ENCODE peak calls at places on chromosomes 16 and 17, in nine cellular contexts. One of them, this sample, is unnamed.

GRCh38 chr16:13919330-13919682 is 648 bp upstream of the ERCC4 start:
- DNase-seq in stimulated activated CD4-positive, alpha-beta T cell treated with anti-CD3 and anti-CD28 coated beads, Interleukin-1b, Interleukin-23, amount 100 ng/mL, for 1 hour: no peak
- DNase-seq in substantia nigra: no peak
- DNase-seq in dermis microvascular lymphatic vessel endothelial cell: peak
- DNase-seq in choroid plexus epithelial cell: peak
- DNase-seq in activated naive CD8-positive, alpha-beta T cell treated with anti-CD3 and anti-CD28 coated beads for 36 hours: no peak
- DNase-seq in GM10248: peak
- DNase-seq in NCI-H460: peak
- DNase-seq in tibial artery: no peak
- DNase-seq in this sample: no peak

GRCh38 chr17:76204277-76204676 is 36.0 kb downstream of the RNF157 start:
- DNase-seq in NCI-H460: no peak
- DNase-seq in substantia nigra: no peak
- DNase-seq in GM10248: no peak
- DNase-seq in choroid plexus epithelial cell: peak
- DNase-seq in dermis microvascular lymphatic vessel endothelial cell: no peak
- DNase-seq in activated naive CD8-positive, alpha-beta T cell treated with anti-CD3 and anti-CD28 coated beads for 36 hours: no peak
- DNase-seq in tibial artery: no peak
- DNase-seq in stimulated activated CD4-positive, alpha-beta T cell treated with anti-CD3 and anti-CD28 coated beads, Interleukin-1b, Interleukin-23, amount 100 ng/mL, for 1 hour: no peak
- DNase-seq in this sample: no peak

GRCh38 chr17:56638536-56639177 is 45.2 kb downstream of the NOG start:
- DNase-seq in dermis microvascular lymphatic vessel endothelial cell: no peak
- DNase-seq in stimulated activated CD4-positive, alpha-beta T cell treated with anti-CD3 and anti-CD28 coated beads, Interleukin-1b, Interleukin-23, amount 100 ng/mL, for 1 hour: no peak
- DNase-seq in GM10248: no peak
- DNase-seq in NCI-H460: no peak
- DNase-seq in choroid plexus epithelial cell: peak
- DNase-seq in tibial artery: no peak
- DNase-seq in activated naive CD8-positive, alpha-beta T cell treated with anti-CD3 and anti-CD28 coated beads for 36 hours: no peak
- DNase-seq in substantia nigra: no peak
- DNase-seq in this sample: no peak

GRCh38 chr17:81889602-81890001 is 1.8 kb downstream of the ALYREF start:
- DNase-seq in NCI-H460: no peak
- DNase-seq in GM10248: no peak
- DNase-seq in dermis microvascular lymphatic vessel endothelial cell: no peak
- DNase-seq in substantia nigra: no peak
- DNase-seq in choroid plexus epithelial cell: no peak
- DNase-seq in tibial artery: no peak
- DNase-seq in stimulated activated CD4-positive, alpha-beta T cell treated with anti-CD3 and anti-CD28 coated beads, Interleukin-1b, Interleukin-23, amount 100 ng/mL, for 1 hour: no peak
- DNase-seq in activated naive CD8-positive, alpha-beta T cell treated with anti-CD3 and anti-CD28 coated beads for 36 hours: no peak
- DNase-seq in this sample: no peak

GRCh38 chr16:3645504-3646347 is 8.8 kb upstream of the DNASE1 start:
- DNase-seq in stimulated activated CD4-positive, alpha-beta T cell treated with anti-CD3 and anti-CD28 coated beads, Interleukin-1b, Interleukin-23, amount 100 ng/mL, for 1 hour: no peak
- DNase-seq in NCI-H460: no peak
- DNase-seq in GM10248: peak
- DNase-seq in substantia nigra: no peak
- DNase-seq in choroid plexus epithelial cell: peak
- DNase-seq in dermis microvascular lymphatic vessel endothelial cell: no peak
- DNase-seq in tibial artery: peak
- DNase-seq in activated naive CD8-positive, alpha-beta T cell treated with anti-CD3 and anti-CD28 coated beads for 36 hours: no peak
- DNase-seq in this sample: peak

GRCh38 chr17:18186271-18186982 is 2.8 kb downstream of the ALKBH5 start:
- DNase-seq in NCI-H460: no peak
- DNase-seq in activated naive CD8-positive, alpha-beta T cell treated with anti-CD3 and anti-CD28 coated beads for 36 hours: no peak
- DNase-seq in substantia nigra: no peak
- DNase-seq in choroid plexus epithelial cell: no peak
- DNase-seq in stimulated activated CD4-positive, alpha-beta T cell treated with anti-CD3 and anti-CD28 coated beads, Interleukin-1b, Interleukin-23, amount 100 ng/mL, for 1 hour: no peak
- DNase-seq in tibial artery: no peak
- DNase-seq in GM10248: no peak
- DNase-seq in dermis microvascular lymphatic vessel endothelial cell: peak
- DNase-seq in this sample: no peak

GRCh38 chr17:15123593-15124590 is 141.2 kb downstream of the PMP22 start:
- DNase-seq in substantia nigra: no peak
- DNase-seq in GM10248: no peak
- DNase-seq in tibial artery: no peak
- DNase-seq in choroid plexus epithelial cell: peak
- DNase-seq in stimulated activated CD4-positive, alpha-beta T cell treated with anti-CD3 and anti-CD28 coated beads, Interleukin-1b, Interleukin-23, amount 100 ng/mL, for 1 hour: no peak
- DNase-seq in dermis microvascular lymphatic vessel endothelial cell: no peak
- DNase-seq in NCI-H460: no peak
- DNase-seq in activated naive CD8-positive, alpha-beta T cell treated with anti-CD3 and anti-CD28 coated beads for 36 hours: no peak
- DNase-seq in this sample: no peak

GRCh38 chr16:22300427-22301071 is 3.3 kb downstream of the POLR3E start:
- DNase-seq in tibial artery: no peak
- DNase-seq in stimulated activated CD4-positive, alpha-beta T cell treated with anti-CD3 and anti-CD28 coated beads, Interleukin-1b, Interleukin-23, amount 100 ng/mL, for 1 hour: no peak
- DNase-seq in choroid plexus epithelial cell: peak
- DNase-seq in NCI-H460: peak
- DNase-seq in GM10248: peak
- DNase-seq in activated naive CD8-positive, alpha-beta T cell treated with anti-CD3 and anti-CD28 coated beads for 36 hours: peak
- DNase-seq in dermis microvascular lymphatic vessel endothelial cell: peak
- DNase-seq in substantia nigra: peak
- DNase-seq in this sample: no peak

GRCh38 chr16:24568392-24568791 is 29.0 kb downstream of the RBBP6 start:
- DNase-seq in tibial artery: no peak
- DNase-seq in activated naive CD8-positive, alpha-beta T cell treated with anti-CD3 and anti-CD28 coated beads for 36 hours: no peak
- DNase-seq in GM10248: no peak
- DNase-seq in substantia nigra: no peak
- DNase-seq in NCI-H460: peak
- DNase-seq in stimulated activated CD4-positive, alpha-beta T cell treated with anti-CD3 and anti-CD28 coated beads, Interleukin-1b, Interleukin-23, amount 100 ng/mL, for 1 hour: no peak
- DNase-seq in dermis microvascular lymphatic vessel endothelial cell: peak
- DNase-seq in choroid plexus epithelial cell: peak
- DNase-seq in this sample: no peak

GRCh38 chr17:33832295-33832694 is 422.8 kb upstream of the CCL2 start:
- DNase-seq in choroid plexus epithelial cell: no peak
- DNase-seq in dermis microvascular lymphatic vessel endothelial cell: no peak
- DNase-seq in substantia nigra: no peak
- DNase-seq in tibial artery: no peak
- DNase-seq in activated naive CD8-positive, alpha-beta T cell treated with anti-CD3 and anti-CD28 coated beads for 36 hours: no peak
- DNase-seq in NCI-H460: no peak
- DNase-seq in GM10248: no peak
- DNase-seq in stimulated activated CD4-positive, alpha-beta T cell treated with anti-CD3 and anti-CD28 coated beads, Interleukin-1b, Interleukin-23, amount 100 ng/mL, for 1 hour: no peak
- DNase-seq in this sample: no peak

GRCh38 chr16:77213542-77214108 is 14.4 kb downstream of the SYCE1L start:
- DNase-seq in tibial artery: no peak
- DNase-seq in activated naive CD8-positive, alpha-beta T cell treated with anti-CD3 and anti-CD28 coated beads for 36 hours: no peak
- DNase-seq in dermis microvascular lymphatic vessel endothelial cell: peak
- DNase-seq in stimulated activated CD4-positive, alpha-beta T cell treated with anti-CD3 and anti-CD28 coated beads, Interleukin-1b, Interleukin-23, amount 100 ng/mL, for 1 hour: no peak
- DNase-seq in NCI-H460: peak
- DNase-seq in substantia nigra: no peak
- DNase-seq in GM10248: no peak
- DNase-seq in choroid plexus epithelial cell: peak
- DNase-seq in this sample: no peak

GRCh38 chr17:69492410-69493071 is 78.0 kb downstream of the MAP2K6 start:
- DNase-seq in stimulated activated CD4-positive, alpha-beta T cell treated with anti-CD3 and anti-CD28 coated beads, Interleukin-1b, Interleukin-23, amount 100 ng/mL, for 1 hour: no peak
- DNase-seq in NCI-H460: peak
- DNase-seq in choroid plexus epithelial cell: peak
- DNase-seq in activated naive CD8-positive, alpha-beta T cell treated with anti-CD3 and anti-CD28 coated beads for 36 hours: no peak
- DNase-seq in dermis microvascular lymphatic vessel endothelial cell: no peak
- DNase-seq in GM10248: no peak
- DNase-seq in substantia nigra: no peak
- DNase-seq in tibial artery: no peak
- DNase-seq in this sample: no peak

GRCh38 chr16:17460890-17461289 is 9.9 kb downstream of the XYLT1 start:
- DNase-seq in NCI-H460: no peak
- DNase-seq in GM10248: no peak
- DNase-seq in activated naive CD8-positive, alpha-beta T cell treated with anti-CD3 and anti-CD28 coated beads for 36 hours: no peak
- DNase-seq in substantia nigra: no peak
- DNase-seq in dermis microvascular lymphatic vessel endothelial cell: no peak
- DNase-seq in stimulated activated CD4-positive, alpha-beta T cell treated with anti-CD3 and anti-CD28 coated beads, Interleukin-1b, Interleukin-23, amount 100 ng/mL, for 1 hour: no peak
- DNase-seq in choroid plexus epithelial cell: no peak
- DNase-seq in tibial artery: peak
- DNase-seq in this sample: no peak

GRCh38 chr17:28527859-28528258 is 21.7 kb downstream of the FOXN1 start:
- DNase-seq in dermis microvascular lymphatic vessel endothelial cell: no peak
- DNase-seq in substantia nigra: no peak
- DNase-seq in stimulated activated CD4-positive, alpha-beta T cell treated with anti-CD3 and anti-CD28 coated beads, Interleukin-1b, Interleukin-23, amount 100 ng/mL, for 1 hour: no peak
- DNase-seq in tibial artery: no peak
- DNase-seq in choroid plexus epithelial cell: no peak
- DNase-seq in activated naive CD8-positive, alpha-beta T cell treated with anti-CD3 and anti-CD28 coated beads for 36 hours: no peak
- DNase-seq in GM10248: no peak
- DNase-seq in NCI-H460: no peak
- DNase-seq in this sample: no peak

GRCh38 chr16:47026492-47026891 is 53.0 kb upstream of the DNAJA2 start:
- DNase-seq in NCI-H460: no peak
- DNase-seq in choroid plexus epithelial cell: no peak
- DNase-seq in substantia nigra: no peak
- DNase-seq in stimulated activated CD4-positive, alpha-beta T cell treated with anti-CD3 and anti-CD28 coated beads, Interleukin-1b, Interleukin-23, amount 100 ng/mL, for 1 hour: no peak
- DNase-seq in tibial artery: no peak
- DNase-seq in dermis microvascular lymphatic vessel endothelial cell: no peak
- DNase-seq in activated naive CD8-positive, alpha-beta T cell treated with anti-CD3 and anti-CD28 coated beads for 36 hours: no peak
- DNase-seq in GM10248: no peak
- DNase-seq in this sample: no peak

GRCh38 chr16:2860826-2861567 is 3.0 kb upstream of the PRSS22 start:
- DNase-seq in choroid plexus epithelial cell: no peak
- DNase-seq in stimulated activated CD4-positive, alpha-beta T cell treated with anti-CD3 and anti-CD28 coated beads, Interleukin-1b, Interleukin-23, amount 100 ng/mL, for 1 hour: no peak
- DNase-seq in NCI-H460: no peak
- DNase-seq in tibial artery: peak
- DNase-seq in GM10248: no peak
- DNase-seq in activated naive CD8-positive, alpha-beta T cell treated with anti-CD3 and anti-CD28 coated beads for 36 hours: no peak
- DNase-seq in substantia nigra: no peak
- DNase-seq in dermis microvascular lymphatic vessel endothelial cell: peak
- DNase-seq in this sample: no peak

GRCh38 chr17:60231234-60231633 is 81.5 kb downstream of the CA4 start:
- DNase-seq in stimulated activated CD4-positive, alpha-beta T cell treated with anti-CD3 and anti-CD28 coated beads, Interleukin-1b, Interleukin-23, amount 100 ng/mL, for 1 hour: no peak
- DNase-seq in GM10248: peak
- DNase-seq in choroid plexus epithelial cell: peak
- DNase-seq in tibial artery: no peak
- DNase-seq in substantia nigra: no peak
- DNase-seq in NCI-H460: peak
- DNase-seq in activated naive CD8-positive, alpha-beta T cell treated with anti-CD3 and anti-CD28 coated beads for 36 hours: no peak
- DNase-seq in dermis microvascular lymphatic vessel endothelial cell: peak
- DNase-seq in this sample: no peak

GRCh38 chr17:72514888-72515287 is 394.1 kb downstream of the SOX9 start:
- DNase-seq in choroid plexus epithelial cell: peak
- DNase-seq in NCI-H460: no peak
- DNase-seq in activated naive CD8-positive, alpha-beta T cell treated with anti-CD3 and anti-CD28 coated beads for 36 hours: no peak
- DNase-seq in GM10248: no peak
- DNase-seq in stimulated activated CD4-positive, alpha-beta T cell treated with anti-CD3 and anti-CD28 coated beads, Interleukin-1b, Interleukin-23, amount 100 ng/mL, for 1 hour: no peak
- DNase-seq in dermis microvascular lymphatic vessel endothelial cell: no peak
- DNase-seq in substantia nigra: no peak
- DNase-seq in tibial artery: no peak
- DNase-seq in this sample: no peak

GRCh38 chr17:35084987-35085386 is 21.5 kb upstream of the RFFL start:
- DNase-seq in GM10248: no peak
- DNase-seq in stimulated activated CD4-positive, alpha-beta T cell treated with anti-CD3 and anti-CD28 coated beads, Interleukin-1b, Interleukin-23, amount 100 ng/mL, for 1 hour: no peak
- DNase-seq in dermis microvascular lymphatic vessel endothelial cell: no peak
- DNase-seq in tibial artery: no peak
- DNase-seq in activated naive CD8-positive, alpha-beta T cell treated with anti-CD3 and anti-CD28 coated beads for 36 hours: no peak
- DNase-seq in NCI-H460: no peak
- DNase-seq in choroid plexus epithelial cell: peak
- DNase-seq in substantia nigra: no peak
- DNase-seq in this sample: no peak

GRCh38 chr16:8795818-8796217 is 1.6 kb downstream of the TMEM186 start:
- DNase-seq in activated naive CD8-positive, alpha-beta T cell treated with anti-CD3 and anti-CD28 coated beads for 36 hours: no peak
- DNase-seq in choroid plexus epithelial cell: no peak
- DNase-seq in GM10248: no peak
- DNase-seq in tibial artery: no peak
- DNase-seq in substantia nigra: no peak
- DNase-seq in NCI-H460: no peak
- DNase-seq in dermis microvascular lymphatic vessel endothelial cell: no peak
- DNase-seq in stimulated activated CD4-positive, alpha-beta T cell treated with anti-CD3 and anti-CD28 coated beads, Interleukin-1b, Interleukin-23, amount 100 ng/mL, for 1 hour: no peak
- DNase-seq in this sample: no peak

GRCh38 chr16:22307838-22308237 is 10.6 kb downstream of the POLR3E start:
- DNase-seq in activated naive CD8-positive, alpha-beta T cell treated with anti-CD3 and anti-CD28 coated beads for 36 hours: no peak
- DNase-seq in NCI-H460: no peak
- DNase-seq in tibial artery: no peak
- DNase-seq in GM10248: no peak
- DNase-seq in substantia nigra: no peak
- DNase-seq in dermis microvascular lymphatic vessel endothelial cell: no peak
- DNase-seq in stimulated activated CD4-positive, alpha-beta T cell treated with anti-CD3 and anti-CD28 coated beads, Interleukin-1b, Interleukin-23, amount 100 ng/mL, for 1 hour: no peak
- DNase-seq in choroid plexus epithelial cell: no peak
- DNase-seq in this sample: no peak

GRCh38 chr17:79813826-79814623 is 17.1 kb upstream of the CBX8 start:
- DNase-seq in tibial artery: no peak
- DNase-seq in stimulated activated CD4-positive, alpha-beta T cell treated with anti-CD3 and anti-CD28 coated beads, Interleukin-1b, Interleukin-23, amount 100 ng/mL, for 1 hour: no peak
- DNase-seq in activated naive CD8-positive, alpha-beta T cell treated with anti-CD3 and anti-CD28 coated beads for 36 hours: no peak
- DNase-seq in GM10248: no peak
- DNase-seq in choroid plexus epithelial cell: no peak
- DNase-seq in substantia nigra: no peak
- DNase-seq in NCI-H460: no peak
- DNase-seq in dermis microvascular lymphatic vessel endothelial cell: no peak
- DNase-seq in this sample: no peak

GRCh38 chr17:63833026-63833740 is 5.7 kb upstream of the FTSJ3 start:
- DNase-seq in choroid plexus epithelial cell: no peak
- DNase-seq in tibial artery: no peak
- DNase-seq in substantia nigra: no peak
- DNase-seq in GM10248: no peak
- DNase-seq in dermis microvascular lymphatic vessel endothelial cell: no peak
- DNase-seq in stimulated activated CD4-positive, alpha-beta T cell treated with anti-CD3 and anti-CD28 coated beads, Interleukin-1b, Interleukin-23, amount 100 ng/mL, for 1 hour: no peak
- DNase-seq in activated naive CD8-positive, alpha-beta T cell treated with anti-CD3 and anti-CD28 coated beads for 36 hours: no peak
- DNase-seq in NCI-H460: no peak
- DNase-seq in this sample: no peak

GRCh38 chr16:66544358-66544757 is 5.6 kb downstream of the TK2 start:
- DNase-seq in GM10248: no peak
- DNase-seq in choroid plexus epithelial cell: no peak
- DNase-seq in activated naive CD8-positive, alpha-beta T cell treated with anti-CD3 and anti-CD28 coated beads for 36 hours: no peak
- DNase-seq in dermis microvascular lymphatic vessel endothelial cell: no peak
- DNase-seq in tibial artery: no peak
- DNase-seq in stimulated activated CD4-positive, alpha-beta T cell treated with anti-CD3 and anti-CD28 coated beads, Interleukin-1b, Interleukin-23, amount 100 ng/mL, for 1 hour: no peak
- DNase-seq in NCI-H460: no peak
- DNase-seq in substantia nigra: no peak
- DNase-seq in this sample: no peak

GRCh38 chr16:62190426-62190825 is 154.2 kb upstream of the CDH8 start:
- DNase-seq in dermis microvascular lymphatic vessel endothelial cell: peak
- DNase-seq in choroid plexus epithelial cell: peak
- DNase-seq in substantia nigra: no peak
- DNase-seq in GM10248: no peak
- DNase-seq in tibial artery: no peak
- DNase-seq in activated naive CD8-positive, alpha-beta T cell treated with anti-CD3 and anti-CD28 coated beads for 36 hours: no peak
- DNase-seq in stimulated activated CD4-positive, alpha-beta T cell treated with anti-CD3 and anti-CD28 coated beads, Interleukin-1b, Interleukin-23, amount 100 ng/mL, for 1 hour: no peak
- DNase-seq in NCI-H460: peak
- DNase-seq in this sample: no peak